ENCODE peak calls at places on chromosome 3, in six cellular contexts. R is endothelial cell of umbilical vein, X is A549, E is HepG2, W is K562, K is GM12878. U is an unnamed sample.

GRCh38 chr3:177928156-177928555 is 608.1 kb upstream of the KCNMB2 start:
- DNase-seq in K (no peak), W (no peak), E (no peak), X (peak; percentile 60), R (no peak), U (no peak)

GRCh38 chr3:129503387-129504010 is 24.9 kb upstream of the RHO start:
- DNase-seq in R (no peak), K (no peak), X (no peak), E (no peak), W (no peak), U (no peak)

GRCh38 chr3:97680696-97681095 is 83.9 kb upstream of the ARL6 start:
- DNase-seq in R (no peak), K (no peak), W (no peak), X (no peak), E (no peak), U (no peak)

GRCh38 chr3:126261037-126261436 is 80.7 kb upstream of the ALDH1L1 start:
- DNase-seq in R (peak; percentile 11), X (no peak), K (no peak), W (peak; percentile 15), E (peak; percentile 62), U (peak; percentile 94)

GRCh38 chr3:111809196-111809595 is 49.9 kb upstream of the PHLDB2 start:
- DNase-seq in E (peak; percentile 24), R (no peak), K (no peak), X (peak; percentile 25), W (no peak), U (no peak)

GRCh38 chr3:46866720-46867549 is 3.7 kb upstream of the MYL3 start:
- DNase-seq in W (peak; percentile 80), K (no peak), R (peak; percentile 38), X (peak; percentile 28), E (peak; percentile 39), U (peak; percentile 54)

GRCh38 chr3:133962879-133963278 is 66.8 kb downstream of the SLCO2A1 start:
- DNase-seq in E (no peak), R (no peak), K (no peak), X (no peak), W (no peak), U (peak; percentile 88)

GRCh38 chr3:65472501-65472900 is 566.2 kb downstream of the MAGI1 start:
- DNase-seq in R (no peak), W (no peak), K (no peak), X (no peak), E (no peak), U (no peak)

GRCh38 chr3:54120657-54121403 is 1.5 kb upstream of the CACNA2D3 start:
- DNase-seq in W (no peak), K (no peak), X (peak; percentile 3), E (no peak), R (no peak), U (no peak)
- H3K4me3 ChIP-seq in W (no peak overlapping the region), K (no peak overlapping the region), X (peak overlapping the region; percentile 46), E (no peak overlapping the region), R (no peak overlapping the region), U (no peak overlapping the region)

GRCh38 chr3:186515115-186515514 is 29.1 kb downstream of the CRYGS start:
- DNase-seq in W (no peak), K (no peak), R (no peak), E (no peak), X (no peak), U (peak; percentile 93)
- TF ChIP-seq MYC in W (no peak), K (no peak), R (no peak), E (no peak), X (no peak), U (peak; percentile 91)

GRCh38 chr3:49454457-49454856 is 15.6 kb upstream of the DAG1 start:
- DNase-seq in K (no peak), X (peak; percentile 50), R (no peak), W (peak; percentile 67), E (peak; percentile 66), U (no peak)
- TF ChIP-seq CTCF in K (peak; percentile 43), X (peak; percentile 30), R (no peak), W (peak; percentile 57), E (peak; percentile 90), U (peak; percentile 13)

DNA sequence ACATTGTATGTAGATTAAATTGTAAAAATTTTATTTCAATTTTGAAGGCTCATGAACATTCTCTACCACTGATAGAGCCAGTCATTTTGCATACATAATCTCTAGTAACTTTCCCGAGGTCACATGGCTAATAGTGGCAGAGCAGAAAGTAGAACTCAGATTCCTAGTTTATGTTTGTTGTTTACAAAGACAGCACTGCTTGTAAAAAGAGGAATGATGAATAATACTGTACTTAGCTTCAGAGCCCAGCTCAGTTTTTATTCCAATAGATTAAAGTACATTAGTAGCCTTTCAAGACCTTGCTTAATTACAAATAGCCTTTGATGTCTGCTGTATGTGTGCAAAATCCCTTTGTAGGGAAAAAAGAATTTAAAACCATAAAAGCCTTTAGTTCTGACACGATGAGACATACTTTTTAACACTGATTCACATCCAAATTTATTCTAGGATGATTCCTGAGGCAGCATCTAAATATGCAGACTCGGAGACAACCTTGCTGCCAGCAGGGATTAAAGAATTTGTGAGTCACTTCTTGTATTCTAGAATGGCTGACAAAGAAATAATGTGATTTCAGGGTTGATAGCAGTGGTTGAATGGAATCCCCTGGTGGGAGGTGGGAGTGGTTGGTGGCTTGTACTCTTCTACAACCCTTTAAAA is 324.2 kb upstream of the TGFBR2 start:
- DNase-seq in X (peak; percentile 66), R (peak; percentile 78), W (no peak), K (no peak), E (peak; percentile 35), U (no peak)
- H3K4me3 ChIP-seq in X (no peak overlapping the region), R (no peak overlapping the region), W (no peak overlapping the region), K (no peak overlapping the region), E (no peak overlapping the region), U (no peak overlapping the region)

GRCh38 chr3:3802021-3802420 is 2.8 kb downstream of the LRRN1 start:
- DNase-seq in W (no peak), R (no peak), K (no peak), X (no peak), E (no peak), U (no peak)

GRCh38 chr3:3799173-3800075 is at the start of gene LRRN1:
- DNase-seq in R (no peak), W (no peak), X (no peak), E (no peak), K (no peak), U (no peak)

GRCh38 chr3:3801510-3801841 is 2.2 kb downstream of the LRRN1 start:
- DNase-seq in W (no peak), X (no peak), E (no peak), R (no peak), K (no peak), U (no peak)

GRCh38 chr3:3800076-3800448 is 831 bp downstream of the LRRN1 start:
- DNase-seq in K (no peak), X (no peak), W (no peak), R (no peak), E (no peak), U (no peak)

DNA sequence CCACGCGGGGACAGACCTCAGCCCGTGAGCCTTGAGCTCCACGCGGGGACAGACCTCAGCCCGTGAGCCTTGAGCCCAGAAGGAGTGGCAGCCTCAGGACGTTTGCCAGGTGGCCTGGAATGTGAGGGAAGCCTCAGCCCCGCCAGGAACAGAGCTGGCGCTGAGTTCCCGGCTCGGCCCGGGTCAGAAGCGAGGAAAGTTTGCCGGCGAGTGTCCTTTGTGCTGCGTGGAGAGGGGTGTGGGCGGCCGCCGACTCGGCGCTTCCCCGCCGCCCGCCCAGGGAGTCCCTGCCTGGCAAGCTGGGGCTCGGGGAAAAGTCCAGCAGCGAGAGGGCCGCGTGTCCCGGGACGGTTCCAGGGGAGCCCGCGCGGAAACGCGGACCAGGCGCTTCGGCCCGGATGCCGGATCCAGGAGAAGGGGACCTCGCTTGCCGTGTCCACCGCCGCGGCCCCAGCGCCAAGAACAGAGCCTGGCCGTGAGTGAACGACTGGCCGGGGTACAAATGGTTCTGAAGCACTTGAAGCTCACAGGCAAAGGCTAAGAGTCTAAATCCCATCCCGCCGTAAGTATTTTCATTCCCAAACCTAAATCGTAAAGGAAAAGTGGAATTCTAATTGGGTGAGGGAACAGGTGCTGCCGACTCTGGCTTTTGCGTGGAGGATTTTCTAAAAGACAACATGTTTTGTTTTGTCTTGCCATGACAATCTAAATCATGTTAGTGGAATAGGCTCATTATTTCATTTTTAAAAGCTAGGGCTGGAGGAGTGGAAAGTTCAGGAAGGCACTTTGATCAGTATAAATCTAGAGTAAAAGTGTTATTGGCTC is 1.7 kb downstream of the LRRN1 start:
- DNase-seq in X (no peak), R (no peak), K (no peak), W (no peak), E (no peak), U (no peak)
- TF ChIP-seq MYC in X (no peak), R (no peak), K (no peak), W (no peak), E (no peak), U (no peak)

DNA sequence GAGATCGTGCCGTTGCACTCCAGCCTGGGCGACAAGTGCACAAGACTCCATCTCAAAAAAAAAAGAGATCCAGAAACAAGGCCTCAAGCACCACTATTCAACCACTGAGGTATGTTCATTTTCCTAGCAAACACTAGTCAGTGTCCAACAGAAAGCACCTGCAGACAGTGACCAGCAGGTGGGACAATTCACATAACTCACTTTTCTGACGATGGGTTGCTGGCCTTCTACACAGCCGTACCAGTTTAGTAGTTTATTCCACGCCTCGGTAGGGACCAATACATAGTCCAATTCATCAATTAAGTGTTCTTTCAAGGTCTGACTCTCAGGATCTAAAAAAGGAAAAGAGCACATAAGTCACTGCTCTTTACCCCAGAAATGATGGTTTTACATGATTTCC is 12.4 kb downstream of the USP4 start:
- DNase-seq in W (peak; percentile 14), E (peak; percentile 35), K (no peak), X (peak; percentile 44), R (peak; percentile 7), U (peak; percentile 16)
- TF ChIP-seq CTCF in W (no peak), E (peak; percentile 48), K (peak; percentile 27), X (no peak), R (no peak), U (no peak)

GRCh38 chr3:122665226-122665786 is 15.3 kb upstream of the PARP14 start:
- DNase-seq in K (no peak), R (no peak), X (no peak), E (no peak), W (no peak), U (no peak)

GRCh38 chr3:122660575-122660974 is 20.1 kb upstream of the PARP14 start:
- DNase-seq in X (peak; percentile 16), K (no peak), W (no peak), R (no peak), E (peak; percentile 23), U (peak; percentile 18)

GRCh38 chr3:122661633-122662032 is 19.0 kb upstream of the PARP14 start:
- DNase-seq in W (no peak), R (no peak), K (no peak), E (no peak), X (no peak), U (peak; percentile 91)
- H3K4me3 ChIP-seq in W (no peak overlapping the region), R (no peak overlapping the region), K (peak overlapping the region; percentile 5), E (no peak overlapping the region), X (no peak overlapping the region), U (peak overlapping the region; percentile 51)